ENCODE peak calls at places on chromosomes 4 and X, in ten cellular contexts. D, S, N, A, Z, C, Q, E, I and O are unnamed samples.

GRCh38 chr4:149584703-149585102 is 230.9 kb downstream of the IQCM start:
- DNase-seq in D (no peak), S (no peak), N (no peak), A (no peak), Z (no peak), C (no peak), Q (no peak), E (peak), I (no peak), O (no peak)

GRCh38 chrX:104172121-104172520 is 5.9 kb downstream of the FAM199X start:
- DNase-seq in D (no peak), S (no peak), N (no peak), A (no peak), Z (no peak), C (no peak), Q (no peak), E (no peak), I (no peak), O (no peak)

GRCh38 chr4:11624370-11624769 is 195.7 kb upstream of the HS3ST1 start:
- DNase-seq in D (no peak), S (no peak), N (no peak), A (no peak), Z (no peak), C (no peak), Q (no peak), E (no peak), I (no peak), O (no peak)

GRCh38 chr4:38055566-38055965 is 95.4 kb downstream of the PTTG2 start:
- DNase-seq in D (no peak), S (no peak), N (no peak), A (no peak), Z (peak), C (no peak), Q (peak), E (no peak), I (no peak), O (peak)

GRCh38 chrX:72132456-72132855 is 741 bp upstream of the RTL5 start:
- DNase-seq in D (no peak), S (no peak), N (no peak), A (no peak), Z (no peak), C (no peak), Q (no peak), E (no peak), I (no peak), O (no peak)

GRCh38 chr4:20430555-20430954 is 178.8 kb downstream of the SLIT2 start:
- DNase-seq in D (no peak), S (no peak), N (peak), A (no peak), Z (no peak), C (no peak), Q (no peak), E (peak), I (no peak), O (no peak)

GRCh38 chrX:71922697-71923096 is 12.1 kb downstream of the NHSL2 start:
- DNase-seq in D (no peak), S (no peak), N (no peak), A (no peak), Z (no peak), C (no peak), Q (no peak), E (no peak), I (no peak), O (no peak)

GRCh38 chr4:5758741-5759140 is 47.7 kb downstream of the EVC start:
- DNase-seq in D (no peak), S (no peak), N (peak), A (no peak), Z (no peak), C (no peak), Q (no peak), E (peak), I (no peak), O (no peak)

GRCh38 chr4:26239796-26240195 is 81.0 kb upstream of the RBPJ start:
- DNase-seq in D (no peak), S (no peak), N (no peak), A (no peak), Z (no peak), C (no peak), Q (no peak), E (no peak), I (no peak), O (no peak)

GRCh38 chr4:110516106-110516922 is 40.4 kb downstream of the ENPEP start:
- DNase-seq in D (peak), S (peak), N (peak), A (peak), Z (peak), C (peak), Q (peak), E (peak), I (peak), O (peak)

GRCh38 chrX:16834811-16835210 is 35.4 kb downstream of the RBBP7 start:
- DNase-seq in D (no peak), S (no peak), N (no peak), A (no peak), Z (no peak), C (no peak), Q (no peak), E (peak), I (no peak), O (no peak)

GRCh38 chr4:168765726-168766125 is 244.3 kb downstream of the CBR4 start:
- DNase-seq in D (no peak), S (peak), N (no peak), A (no peak), Z (no peak), C (no peak), Q (no peak), E (peak), I (no peak), O (no peak)

GRCh38 chr4:31175242-31175910 is 455.2 kb downstream of the PCDH7 start:
- DNase-seq in D (no peak), S (no peak), N (peak), A (no peak), Z (no peak), C (no peak), Q (no peak), E (peak), I (no peak), O (no peak)

GRCh38 chr4:154719087-154719486 is 24.7 kb upstream of the LRAT start:
- DNase-seq in D (no peak), S (no peak), N (no peak), A (no peak), Z (no peak), C (no peak), Q (no peak), E (peak), I (no peak), O (no peak)

GRCh38 chr4:137677851-137678250 is 145.6 kb upstream of the PCDH18 start:
- DNase-seq in D (no peak), S (no peak), N (no peak), A (no peak), Z (no peak), C (no peak), Q (no peak), E (peak), I (no peak), O (no peak)

GRCh38 chr4:139279723-139280620 is at the start of gene MGARP:
- DNase-seq in D (peak), S (no peak), N (no peak), A (no peak), Z (peak), C (no peak), Q (no peak), E (no peak), I (peak), O (peak)

GRCh38 chr4:165398570-165398969 is 19.8 kb downstream of the CPE start:
- DNase-seq in D (peak), S (no peak), N (peak), A (no peak), Z (no peak), C (no peak), Q (no peak), E (peak), I (no peak), O (no peak)

GRCh38 chrX:84362184-84362838 is 139.9 kb downstream of the HDX start:
- DNase-seq in D (no peak), S (no peak), N (no peak), A (no peak), Z (no peak), C (no peak), Q (no peak), E (no peak), I (no peak), O (no peak)

GRCh38 chr4:105624530-105624929 is 72.1 kb downstream of the ARHGEF38 start:
- DNase-seq in D (no peak), S (no peak), N (peak), A (no peak), Z (no peak), C (no peak), Q (no peak), E (peak), I (peak), O (no peak)

GRCh38 chr4:124534133-124534532 is 178.4 kb downstream of the ANKRD50 start:
- DNase-seq in D (no peak), S (no peak), N (no peak), A (no peak), Z (no peak), C (no peak), Q (no peak), E (no peak), I (no peak), O (no peak)

GRCh38 chr4:26086621-26087068 is 172.6 kb downstream of the SMIM20 start:
- DNase-seq in D (no peak), S (no peak), N (no peak), A (no peak), Z (no peak), C (no peak), Q (no peak), E (no peak), I (no peak), O (no peak)

GRCh38 chr4:72442147-72442546 is 126.9 kb downstream of the ADAMTS3 start:
- DNase-seq in D (no peak), S (no peak), N (no peak), A (no peak), Z (no peak), C (no peak), Q (no peak), E (no peak), I (no peak), O (no peak)

GRCh38 chr4:30671926-30672325 is 48.2 kb upstream of the PCDH7 start:
- DNase-seq in D (no peak), S (no peak), N (no peak), A (no peak), Z (no peak), C (no peak), Q (no peak), E (no peak), I (no peak), O (no peak)